ENCODE peak calls at places on chromosomes 16 and 17, in four cellular contexts. Z is adrenal gland, V is HCT116, K is BE2C. A is an unnamed sample.

GRCh38 chr16:62068747-62069146 is 32.5 kb upstream of the CDH8 start:
- DNase-seq in K (peak), V (no peak), Z (no peak), A (no peak)

GRCh38 chr17:81509687-81510523 is 2.7 kb downstream of the ACTG1 start:
- DNase-seq in K (no peak), Z (no peak), V (no peak), A (no peak)

GRCh38 chr16:22065252-22065651 is 27.1 kb upstream of the VWA3A start:
- DNase-seq in V (no peak), K (no peak), Z (no peak), A (no peak)

GRCh38 chr17:72715906-72716572 is 376.4 kb downstream of the SLC39A11 start:
- DNase-seq in K (no peak), V (peak), Z (no peak), A (peak)

GRCh38 chr17:9370464-9370863 is 205.2 kb downstream of the STX8 start:
- DNase-seq in K (no peak), Z (no peak), V (no peak), A (peak)

GRCh38 chr16:85777583-85778310 is 21.6 kb downstream of the EMC8 start:
- DNase-seq in V (no peak), Z (no peak), K (no peak), A (no peak)

GRCh38 chr16:35733278-35733965 is 2274.0 kb downstream of the TP53TG3F start:
- DNase-seq in Z (no peak), V (no peak), K (no peak), A (no peak)

GRCh38 chr16:30054959-30055553 is 10.5 kb upstream of the ALDOA start:
- DNase-seq in V (no peak), Z (no peak), K (peak), A (no peak)

GRCh38 chr16:14249291-14250032 is 178.3 kb downstream of the MRTFB start:
- DNase-seq in V (peak), Z (peak), K (peak), A (peak)

GRCh38 chr17:80860101-80860671 is 131.5 kb upstream of the CHMP6 start:
- DNase-seq in V (no peak), Z (no peak), K (no peak), A (no peak)

GRCh38 chr16:24944206-24944605 is 71.0 kb downstream of the ARHGAP17 start:
- DNase-seq in Z (no peak), K (no peak), V (no peak), A (no peak)

GRCh38 chr16:89478576-89479221 is 11.7 kb downstream of the ANKRD11 start:
- DNase-seq in Z (no peak), V (no peak), K (no peak), A (no peak)

GRCh38 chr16:1642148-1642547 is 30.0 kb downstream of the CRAMP1 start:
- DNase-seq in V (no peak), K (no peak), Z (no peak), A (no peak)

GRCh38 chr17:45936610-45937009 is 42.3 kb downstream of the MAPT start:
- DNase-seq in V (no peak), Z (no peak), K (no peak), A (no peak)

GRCh38 chr16:19377864-19378263 is 39.8 kb upstream of the TMC5 start:
- DNase-seq in K (no peak), Z (no peak), V (no peak), A (peak)

GRCh38 chr17:41448506-41448905 is 7.7 kb upstream of the KRT38 start:
- DNase-seq in K (no peak), V (no peak), Z (no peak), A (no peak)

GRCh38 chr16:50884066-50884860 is 142.4 kb downstream of the CYLD start:
- DNase-seq in Z (no peak), V (no peak), K (peak), A (peak)

GRCh38 chr16:66270333-66270927 is 96.1 kb upstream of the CDH5 start:
- DNase-seq in V (peak), Z (peak), K (peak), A (peak)

GRCh38 chr17:37742762-37743611 is 1.9 kb downstream of the HNF1B start:
- DNase-seq in K (no peak), V (no peak), Z (no peak), A (no peak)
- H3K4me3 ChIP-seq in K (no peak), V (peak), Z (peak), A (no peak)

GRCh38 chr16:77276686-77277085 is 77.5 kb downstream of the SYCE1L start:
- DNase-seq in Z (no peak), V (no peak), K (no peak), A (no peak)
- H3K4me3 ChIP-seq in Z (no peak), V (no peak), K (no peak), A (no peak)

GRCh38 chr17:76501827-76502307 is 644 bp upstream of the RHBDF2 start:
- DNase-seq in V (no peak), K (no peak), Z (no peak), A (no peak)
- H3K4me3 ChIP-seq in V (peak), K (peak), Z (peak), A (peak)

DNA sequence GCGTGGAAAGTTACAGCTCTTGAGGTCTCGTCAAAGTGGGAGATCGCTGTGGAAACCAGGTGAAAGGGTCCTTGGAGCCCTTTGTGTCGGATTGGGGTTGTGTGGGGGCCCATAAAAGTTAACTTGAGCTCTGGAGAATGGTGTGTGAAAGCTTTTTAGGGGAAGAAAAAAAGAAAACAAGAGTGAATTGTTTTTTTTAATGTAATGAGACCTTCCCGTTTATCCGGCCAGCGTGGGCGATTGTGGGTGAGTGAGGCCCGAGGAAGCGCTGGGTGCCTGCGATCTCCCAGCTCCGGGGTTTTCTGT is 150.6 kb downstream of the MSI2 start:
- DNase-seq in V (no peak), K (no peak), Z (no peak), A (no peak)
- H3K4me3 ChIP-seq in V (no peak), K (no peak), Z (no peak), A (no peak)

GRCh38 chr17:30550512-30551273 is 73.5 kb downstream of the GOSR1 start:
- DNase-seq in V (peak), Z (no peak), K (no peak), A (no peak)
- H3K4me3 ChIP-seq in V (no peak), Z (no peak), K (no peak), A (no peak)

GRCh38 chr16:49698416-49698815 is 157.5 kb downstream of the ZNF423 start:
- DNase-seq in V (no peak), Z (no peak), K (peak), A (peak)
- H3K4me3 ChIP-seq in V (no peak), Z (no peak), K (peak), A (peak)

GRCh38 chr17:61352771-61353170 is 46.9 kb upstream of the TBX2 start:
- DNase-seq in Z (no peak), V (no peak), K (no peak), A (no peak)

GRCh38 chr17:61353615-61354014 is 46.0 kb upstream of the TBX2 start:
- DNase-seq in Z (no peak), K (no peak), V (no peak), A (no peak)

GRCh38 chr17:61352408-61352770 is 47.3 kb upstream of the TBX2 start:
- DNase-seq in V (no peak), Z (no peak), K (no peak), A (no peak)

GRCh38 chr17:61351745-61352407 is 47.8 kb upstream of the TBX2 start:
- DNase-seq in K (no peak), Z (no peak), V (no peak), A (no peak)

DNA sequence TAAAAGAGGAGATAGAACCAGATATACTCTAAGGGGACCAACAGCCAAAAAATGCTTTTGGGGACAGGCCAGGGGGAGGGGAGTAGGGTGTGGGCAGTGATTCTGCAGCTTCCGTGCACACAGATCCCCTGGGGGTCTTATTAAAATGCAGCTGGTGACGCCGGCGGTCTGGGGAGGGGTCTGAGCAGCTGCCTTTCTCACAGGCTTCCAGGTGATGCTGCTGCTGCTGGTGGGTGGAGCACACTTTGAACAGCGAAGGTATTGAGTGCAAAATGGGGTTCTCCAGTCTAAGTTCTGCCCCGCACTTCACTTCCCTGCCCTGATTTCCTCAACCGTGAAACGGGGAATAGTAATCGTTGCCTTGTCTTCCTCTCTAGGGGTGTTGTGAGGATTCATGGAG is 46.4 kb upstream of the TBX2 start:
- DNase-seq in Z (no peak), K (no peak), V (no peak), A (no peak)
- H3K4me3 ChIP-seq in Z (no peak), K (no peak), V (no peak), A (no peak)

GRCh38 chr16:49701867-49702494 is 153.9 kb downstream of the ZNF423 start:
- DNase-seq in Z (no peak), V (no peak), K (no peak), A (peak)
- H3K4me3 ChIP-seq in Z (no peak), V (no peak), K (no peak), A (peak)